ENCODE peak calls at places on chromosomes 4 and X, in seven cellular contexts. I is MG63, G is right atrium auricular region, C is heart right ventricle, Z is HCT116, N is BE2C, P is astrocyte of the cerebellum. X is an unnamed sample.
A peak's percentile ranks its signal among the peaks of the same experiment; 100 is the strongest.

GRCh38 chr4:81459233-81459632 is 12.5 kb downstream of the RASGEF1B start:
- DNase-seq in Z (no peak), I (no peak), C (no peak), G (no peak), N (no peak), P (no peak), X (no peak)

GRCh38 chrX:154750301-154751120 is at the start of gene GAB3:
- DNase-seq in G (no peak), I (peak; percentile 34), Z (no peak), N (peak; percentile 57), C (peak; percentile 53), P (no peak), X (no peak)

GRCh38 chrX:117743469-117744251 is 372.9 kb downstream of the KLHL13 start:
- DNase-seq in C (no peak), G (no peak), Z (no peak), N (peak; percentile 30), P (no peak), I (no peak), X (no peak)

GRCh38 chrX:129058405-129058804 is 464.9 kb downstream of the SMARCA1 start:
- DNase-seq in N (no peak), C (no peak), P (no peak), G (no peak), Z (no peak), I (no peak), X (no peak)

GRCh38 chrX:151687635-151688034 is 7.6 kb upstream of the PRRG3 start:
- DNase-seq in G (peak; percentile 38), C (no peak), N (no peak), P (no peak), Z (no peak), I (no peak), X (no peak)

GRCh38 chrX:308821-309520 is 9.6 kb downstream of the GTPBP6 start:
- DNase-seq in C (no peak), P (no peak), G (no peak), N (no peak), Z (no peak), I (no peak), X (no peak)

GRCh38 chr4:184250795-184251679 is 33.4 kb upstream of the ENPP6 start:
- DNase-seq in G (no peak), C (no peak), P (peak; percentile 22), N (peak; percentile 37), Z (peak; percentile 34), I (no peak), X (no peak)

GRCh38 chr4:182307746-182308145 is 64.5 kb downstream of the TENM3 start:
- DNase-seq in N (no peak), C (no peak), I (peak; percentile 40), P (peak; percentile 99), Z (peak; percentile 21), G (no peak), X (peak; percentile 98)

GRCh38 chrX:46294234-46294633 is 251.0 kb downstream of the ZNF674 start:
- DNase-seq in P (peak; percentile 38), N (no peak), I (no peak), C (no peak), G (no peak), Z (no peak), X (no peak)

GRCh38 chr4:602559-602942 is 22.8 kb upstream of the PDE6B start:
- DNase-seq in I (peak; percentile 28), C (peak; percentile 32), Z (peak; percentile 60), G (peak; percentile 55), P (no peak), N (peak; percentile 62), X (no peak)

GRCh38 chr4:159269956-159270355 is 167.1 kb downstream of the RAPGEF2 start:
- DNase-seq in N (no peak), C (no peak), G (no peak), P (no peak), Z (no peak), I (no peak), X (no peak)

GRCh38 chr4:102759835-102760644 is 728 bp downstream of the MANBA start:
- DNase-seq in N (no peak), Z (no peak), I (peak; percentile 3), C (no peak), P (peak; percentile 18), G (peak; percentile 71), X (no peak)

GRCh38 chr4:126790633-126791032 is 842.1 kb upstream of the INTU start:
- DNase-seq in I (no peak), P (no peak), G (no peak), Z (no peak), N (no peak), C (no peak), X (no peak)

GRCh38 chrX:103513476-103514108 is 5.7 kb downstream of the RAB40A start:
- DNase-seq in C (no peak), Z (no peak), G (no peak), N (no peak), I (no peak), P (no peak), X (no peak)

GRCh38 chr4:98609946-98610345 is 48.5 kb downstream of the TSPAN5 start:
- DNase-seq in P (no peak), N (no peak), Z (no peak), C (no peak), I (no peak), G (no peak), X (no peak)

GRCh38 chr4:123954220-123954619 is 557.6 kb downstream of the SPRY1 start:
- DNase-seq in N (no peak), P (no peak), I (no peak), C (no peak), Z (no peak), G (no peak), X (no peak)
- H3K4me3 ChIP-seq in N (no peak overlapping the region), P (no peak overlapping the region), I (peak overlapping the region; percentile 9), C (no peak overlapping the region), Z (no peak overlapping the region), G (no peak overlapping the region), X (no peak overlapping the region)

DNA sequence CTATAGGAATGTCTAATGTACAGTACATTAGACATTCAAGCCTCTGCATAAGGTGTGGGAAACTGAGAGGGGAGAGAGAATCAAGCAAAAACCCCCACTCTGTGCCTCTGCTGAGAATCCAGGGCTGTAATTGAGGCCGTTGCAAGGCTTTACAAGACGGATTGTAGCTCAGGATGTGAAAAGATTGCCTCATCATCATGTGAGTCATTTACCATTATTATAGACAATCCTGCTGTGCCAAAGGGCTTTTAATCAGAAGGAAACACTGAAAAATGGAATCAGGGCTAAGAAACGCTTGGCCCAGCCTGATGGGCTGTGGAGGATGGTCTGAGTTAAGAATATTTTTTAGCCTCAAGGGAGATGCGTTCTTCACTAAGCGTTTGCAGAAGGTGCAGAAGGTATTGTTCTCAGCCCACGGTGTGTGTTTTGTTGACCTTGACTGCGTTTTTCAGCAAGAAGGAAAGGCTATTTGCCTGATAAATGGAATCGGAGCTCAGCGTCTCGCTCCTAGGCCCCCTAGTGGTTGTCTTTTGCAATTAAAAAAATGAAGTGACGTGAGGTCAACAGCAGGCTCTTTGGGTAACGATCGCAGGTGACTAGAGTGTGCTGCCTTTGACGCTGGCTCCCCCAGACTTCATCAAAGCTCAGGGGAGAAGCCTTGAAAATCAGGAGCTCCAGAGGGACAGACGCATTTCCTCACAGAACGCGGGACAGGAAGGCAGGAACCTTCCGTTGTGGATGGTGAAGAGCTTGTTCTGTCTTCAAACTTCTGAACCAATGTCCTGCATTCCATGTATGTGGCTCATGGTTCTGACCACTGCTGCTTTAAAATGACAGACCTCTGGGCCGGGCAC is 18.1 kb upstream of the CHRNA9 start:
- DNase-seq in N (peak; percentile 54), Z (peak; percentile 80), P (peak; percentile 88), G (no peak), I (peak; percentile 22), C (no peak), X (peak; percentile 91)
- H3K4me3 ChIP-seq in N (peak overlapping the region; percentile 46), Z (peak overlapping the region; percentile 44), P (peak overlapping the region; percentile 26), G (peak overlapping the region; percentile 36), I (peak overlapping the region; percentile 45), C (peak overlapping the region; percentile 31), X (peak overlapping the region; percentile 42)

GRCh38 chr4:19748911-19749473 is 502.7 kb upstream of the SLIT2 start:
- DNase-seq in G (no peak), N (no peak), P (peak; percentile 29), I (peak; percentile 20), C (no peak), Z (no peak), X (peak; percentile 7)
- H3K4me3 ChIP-seq in G (no peak overlapping the region), N (no peak overlapping the region), P (no peak overlapping the region), I (no peak overlapping the region), C (no peak overlapping the region), Z (no peak overlapping the region), X (no peak overlapping the region)

DNA sequence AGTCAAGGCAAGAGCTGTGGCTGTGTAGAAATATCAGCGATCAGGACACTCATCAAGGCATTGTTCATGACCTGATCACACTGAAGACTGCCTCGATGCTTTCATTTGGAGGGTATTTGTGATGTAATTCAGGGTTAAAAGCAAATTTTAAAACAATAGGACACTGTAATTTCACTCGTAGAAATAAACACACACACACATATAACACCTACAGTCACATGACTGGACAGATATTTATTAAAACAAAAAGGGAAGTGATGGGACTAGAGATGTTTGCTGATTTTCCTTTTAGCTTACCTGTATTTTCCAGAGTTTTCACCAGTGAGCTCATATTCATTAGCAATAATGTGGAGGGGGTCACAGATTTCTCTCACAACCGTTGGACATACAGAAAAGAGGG is 51.1 kb upstream of the KDR start:
- DNase-seq in C (no peak), I (no peak), P (no peak), N (no peak), G (no peak), Z (no peak), X (no peak)
- H3K4me3 ChIP-seq in C (no peak overlapping the region), I (no peak overlapping the region), P (no peak overlapping the region), N (no peak overlapping the region), G (no peak overlapping the region), Z (peak overlapping the region; percentile 66), X (no peak overlapping the region)

GRCh38 chrX:148535639-148536038 is 35.2 kb downstream of the AFF2 start:
- DNase-seq in N (no peak), I (peak; percentile 12), G (no peak), Z (no peak), C (no peak), P (no peak), X (no peak)
- H3K4me3 ChIP-seq in N (no peak overlapping the region), I (no peak overlapping the region), G (no peak overlapping the region), Z (no peak overlapping the region), C (no peak overlapping the region), P (no peak overlapping the region), X (no peak overlapping the region)

GRCh38 chrX:71103110-71103983 is 3.2 kb downstream of the CXorf65 start:
- DNase-seq in N (peak; percentile 76), I (no peak), C (peak; percentile 22), P (no peak), Z (no peak), G (no peak), X (no peak)

GRCh38 chrX:71106427-71106826 is at the start of gene CXorf65:
- DNase-seq in Z (no peak), C (no peak), N (no peak), G (no peak), P (no peak), I (no peak), X (no peak)

GRCh38 chrX:71105638-71106037 is 902 bp downstream of the CXorf65 start:
- DNase-seq in Z (no peak), N (no peak), G (no peak), P (no peak), I (no peak), C (no peak), X (no peak)

GRCh38 chrX:71107762-71108360 is 1.3 kb upstream of the CXorf65 start:
- DNase-seq in N (peak; percentile 61), C (no peak), Z (no peak), P (no peak), G (no peak), I (no peak), X (no peak)

GRCh38 chrX:71107245-71107644 is 705 bp upstream of the CXorf65 start:
- DNase-seq in N (no peak), G (no peak), I (no peak), Z (no peak), C (no peak), P (no peak), X (no peak)
- H3K4me3 ChIP-seq in N (no peak overlapping the region), G (no peak overlapping the region), I (no peak overlapping the region), Z (no peak overlapping the region), C (no peak overlapping the region), P (no peak overlapping the region), X (no peak overlapping the region)

GRCh38 chr4:186149872-186150271 is 41.5 kb upstream of the CYP4V2 start:
- DNase-seq in I (peak; percentile 72), G (peak; percentile 88), Z (no peak), N (peak; percentile 85), C (peak; percentile 70), P (no peak), X (no peak)
- H3K4me3 ChIP-seq in I (no peak overlapping the region), G (peak overlapping the region; percentile 22), Z (no peak overlapping the region), N (peak overlapping the region; percentile 25), C (peak overlapping the region; percentile 36), P (no peak overlapping the region), X (no peak overlapping the region)

X was measured in skeletal muscle cell.